ENCODE peak calls at places on chromosomes 11 and 22, in four cellular contexts. N, G, Z and B are unnamed samples.

GRCh38 chr22:26763633-26764295 is 106.4 kb downstream of the MIAT start:
- DNase-seq in N (no peak), G (no peak), Z (no peak), B (no peak)

GRCh38 chr11:130278745-130279144 is 36.0 kb downstream of the ZBTB44 start:
- DNase-seq in N (no peak), G (no peak), Z (no peak), B (no peak)

GRCh38 chr11:95248666-95249467 is 17.9 kb upstream of the SESN3 start:
- DNase-seq in N (no peak), G (no peak), Z (peak), B (no peak)

GRCh38 chr11:115623021-115623451 is 118.8 kb upstream of the CADM1 start:
- DNase-seq in N (no peak), G (no peak), Z (no peak), B (no peak)

GRCh38 chr11:45247433-45247832 is 38.7 kb downstream of the SYT13 start:
- DNase-seq in N (no peak), G (no peak), Z (no peak), B (no peak)

GRCh38 chr22:48313156-48313555 is 1514.5 kb downstream of the BRD1 start:
- DNase-seq in N (no peak), G (no peak), Z (no peak), B (no peak)

GRCh38 chr11:86624366-86624765 is 48.0 kb downstream of the ME3 start:
- DNase-seq in N (no peak), G (no peak), Z (no peak), B (no peak)

GRCh38 chr22:39469681-39470461 is 13.1 kb downstream of the MGAT3 start:
- DNase-seq in N (no peak), G (no peak), Z (no peak), B (no peak)

GRCh38 chr22:44049369-44050231 is 25.5 kb downstream of the PARVB start:
- DNase-seq in N (no peak), G (no peak), Z (no peak), B (no peak)

GRCh38 chr22:20610243-20610686 is 102.9 kb downstream of the MED15 start:
- DNase-seq in N (no peak), G (no peak), Z (no peak), B (no peak)

GRCh38 chr11:83070878-83071640 is 638 bp downstream of the RAB30 start:
- DNase-seq in N (peak), G (no peak), Z (no peak), B (no peak)

GRCh38 chr22:39825661-39826102 is 67.9 kb downstream of the ENTHD1 start:
- DNase-seq in N (no peak), G (no peak), Z (peak), B (no peak)

GRCh38 chr11:64239662-64240466 is 1.0 kb upstream of the FKBP2 start:
- DNase-seq in N (no peak), G (no peak), Z (peak), B (peak)

GRCh38 chr11:35964846-35965245 is 21.0 kb downstream of the LDLRAD3 start:
- DNase-seq in N (no peak), G (no peak), Z (no peak), B (no peak)
- TF ChIP-seq SPI1 in N (no peak), G (no peak), Z (no peak), B (no peak)

GRCh38 chr11:59208956-59209355 is 3.8 kb downstream of the MPEG1 start:
- DNase-seq in N (no peak), G (no peak), Z (no peak), B (no peak)

GRCh38 chr11:59207988-59208432 is 4.7 kb downstream of the MPEG1 start:
- DNase-seq in N (peak), G (no peak), Z (peak), B (peak)

GRCh38 chr11:59204736-59205135 is 8.0 kb downstream of the MPEG1 start:
- DNase-seq in N (no peak), G (no peak), Z (no peak), B (no peak)

GRCh38 chr11:59206635-59207034 is 6.1 kb downstream of the MPEG1 start:
- DNase-seq in N (peak), G (no peak), Z (no peak), B (peak)

DNA sequence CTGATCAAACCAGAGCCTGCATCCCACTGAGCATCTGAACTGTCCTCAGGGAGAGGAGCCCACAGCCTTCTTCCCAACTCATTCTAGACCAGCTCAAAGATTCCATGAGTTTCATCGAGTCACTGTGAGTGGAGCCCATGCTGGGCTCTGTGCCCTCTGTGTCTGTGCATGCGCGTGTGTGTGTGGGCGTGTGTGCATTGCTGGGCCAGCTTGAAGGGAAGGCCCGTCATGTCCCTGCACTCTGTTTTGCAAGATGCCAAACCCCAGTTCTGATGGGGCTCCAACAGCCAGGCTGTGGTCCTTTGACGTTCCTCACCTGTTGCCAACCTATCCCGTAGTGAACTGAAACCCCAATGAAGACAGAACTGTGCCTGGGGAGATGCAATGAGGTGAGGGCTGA is 7.1 kb downstream of the MPEG1 start:
- DNase-seq in N (no peak), G (no peak), Z (no peak), B (no peak)
- TF ChIP-seq POLR2AphosphoS5 in N (no peak), G (peak), Z (no peak), B (no peak)

DNA sequence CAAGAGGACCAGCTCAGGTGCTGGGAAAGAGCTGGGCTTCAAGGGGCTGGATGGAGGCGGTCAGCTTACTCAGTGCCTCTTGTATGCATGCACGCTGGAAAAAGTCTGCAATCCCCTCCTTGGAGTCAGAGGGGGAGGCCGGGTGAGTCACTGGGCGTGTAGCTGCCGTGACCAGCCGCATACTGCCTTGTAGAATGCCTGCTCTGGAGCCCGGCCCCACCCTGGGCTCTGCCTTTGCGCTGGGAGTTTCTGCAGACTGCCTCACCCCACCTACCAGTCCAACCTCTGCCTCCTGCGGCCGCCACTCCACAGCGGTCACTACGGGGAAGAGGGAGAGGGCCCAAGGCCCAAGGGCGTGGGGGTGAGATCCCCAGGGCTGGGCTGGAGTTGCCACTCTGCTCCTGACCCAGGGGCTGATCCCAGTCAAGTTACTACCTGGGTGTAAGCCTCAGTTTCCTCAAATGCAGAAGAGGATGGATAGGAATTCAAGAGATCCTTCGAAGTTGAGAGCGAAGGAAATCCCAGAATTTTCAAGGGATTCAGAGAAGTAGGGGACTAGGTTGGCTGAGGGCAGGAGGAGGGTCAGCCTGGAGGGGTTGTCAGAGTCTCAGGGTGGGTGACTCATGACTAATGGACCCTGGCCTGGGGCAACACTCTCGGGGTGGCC is 4.1 kb downstream of the MRGPRF start:
- DNase-seq in N (peak), G (no peak), Z (no peak), B (no peak)
- TF ChIP-seq SPI1 in N (no peak), G (no peak), Z (no peak), B (no peak)

GRCh38 chr22:31561238-31561887 is 65.0 kb downstream of the SFI1 start:
- DNase-seq in N (peak), G (peak), Z (no peak), B (peak)
- TF ChIP-seq POLR2AphosphoS5 in N (no peak), G (no peak), Z (no peak), B (no peak)

DNA sequence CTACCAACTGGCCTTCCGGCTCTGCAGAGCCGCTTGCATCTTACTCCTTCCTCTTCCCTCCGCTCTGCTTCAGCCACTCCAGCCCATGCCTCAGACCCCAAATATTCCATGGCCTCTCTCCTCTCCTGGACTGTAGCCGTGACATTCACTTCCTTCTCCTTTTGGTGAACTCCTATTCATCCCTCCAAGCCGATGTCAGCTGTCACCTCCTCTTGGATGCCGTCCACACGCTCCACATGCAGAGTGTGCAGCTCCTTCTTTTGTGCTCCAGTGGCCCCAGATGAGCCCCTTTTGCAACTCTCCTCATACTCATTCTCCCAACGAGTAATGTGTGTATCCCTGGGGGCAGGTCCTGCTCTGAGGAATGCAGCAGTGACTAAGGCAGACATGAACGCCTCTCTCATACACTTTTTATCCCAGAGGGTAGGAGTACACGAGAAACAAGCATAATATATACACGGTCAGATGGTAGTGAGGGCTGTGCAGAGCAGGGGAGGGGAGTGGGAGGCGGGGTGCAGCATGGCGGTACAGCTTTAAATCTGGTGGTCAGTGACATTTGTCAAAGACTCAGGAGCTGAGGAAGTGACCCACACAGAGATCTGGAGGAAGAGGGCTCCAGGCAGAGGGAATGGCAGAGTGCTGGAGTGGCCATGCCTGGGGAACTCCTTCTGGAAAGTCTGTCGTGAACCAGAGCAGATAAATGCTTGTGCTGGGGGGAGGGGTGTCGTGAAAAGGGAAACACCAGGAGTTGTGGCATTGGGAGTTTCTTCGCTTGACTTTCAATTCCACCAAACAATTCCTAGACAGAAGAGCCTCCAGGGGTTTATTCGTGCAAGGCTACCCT is 83.8 kb upstream of the ATXN10 start:
- DNase-seq in N (no peak), G (no peak), Z (no peak), B (no peak)
- TF ChIP-seq SPI1 in N (no peak), G (no peak), Z (no peak), B (no peak)

GRCh38 chr11:74641289-74641688 is 48.9 kb downstream of the POLD3 start:
- DNase-seq in N (peak), G (no peak), Z (no peak), B (no peak)

GRCh38 chr11:74634537-74634936 is 42.2 kb downstream of the POLD3 start:
- DNase-seq in N (peak), G (no peak), Z (no peak), B (no peak)

GRCh38 chr11:74639533-74639932 is 47.2 kb downstream of the POLD3 start:
- DNase-seq in N (peak), G (no peak), Z (no peak), B (no peak)

GRCh38 chr11:74633406-74634393 is 41.3 kb downstream of the POLD3 start:
- DNase-seq in N (no peak), G (no peak), Z (no peak), B (no peak)

DNA sequence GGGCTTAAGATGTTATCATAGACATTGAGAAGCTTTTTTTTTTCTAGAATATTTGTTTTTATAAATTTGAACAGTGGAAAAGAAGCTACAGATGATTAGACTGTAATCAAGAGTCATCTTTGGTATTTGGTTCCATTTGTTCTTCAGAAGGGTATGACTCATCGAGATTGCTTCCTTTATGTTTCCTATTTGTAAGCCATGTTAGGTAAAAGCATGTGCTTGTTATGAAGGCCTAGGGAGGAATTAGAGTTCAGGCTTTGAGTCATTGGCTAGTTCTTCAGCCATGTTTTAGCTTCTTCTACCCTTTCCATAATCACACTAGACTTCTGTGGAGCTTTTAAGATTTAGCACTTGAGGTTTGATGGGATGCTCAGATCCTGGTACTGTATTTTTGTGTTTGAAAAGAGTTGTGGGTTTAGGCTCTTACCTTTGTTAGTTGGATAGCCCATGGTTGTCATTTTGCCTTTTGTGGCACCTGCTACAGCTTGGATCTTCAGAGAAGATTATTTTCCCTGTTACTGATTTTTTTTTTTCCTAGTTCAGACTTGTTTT is 44.3 kb downstream of the POLD3 start:
- DNase-seq in N (no peak), G (no peak), Z (no peak), B (peak)
- TF ChIP-seq POLR2AphosphoS5 in N (no peak), G (no peak), Z (no peak), B (no peak)

GRCh38 chr11:5210376-5210885 is 9.9 kb upstream of the OR51V1 start:
- DNase-seq in N (no peak), G (no peak), Z (no peak), B (no peak)
- TF ChIP-seq SPI1 in N (no peak), G (no peak), Z (no peak), B (no peak)

DNA sequence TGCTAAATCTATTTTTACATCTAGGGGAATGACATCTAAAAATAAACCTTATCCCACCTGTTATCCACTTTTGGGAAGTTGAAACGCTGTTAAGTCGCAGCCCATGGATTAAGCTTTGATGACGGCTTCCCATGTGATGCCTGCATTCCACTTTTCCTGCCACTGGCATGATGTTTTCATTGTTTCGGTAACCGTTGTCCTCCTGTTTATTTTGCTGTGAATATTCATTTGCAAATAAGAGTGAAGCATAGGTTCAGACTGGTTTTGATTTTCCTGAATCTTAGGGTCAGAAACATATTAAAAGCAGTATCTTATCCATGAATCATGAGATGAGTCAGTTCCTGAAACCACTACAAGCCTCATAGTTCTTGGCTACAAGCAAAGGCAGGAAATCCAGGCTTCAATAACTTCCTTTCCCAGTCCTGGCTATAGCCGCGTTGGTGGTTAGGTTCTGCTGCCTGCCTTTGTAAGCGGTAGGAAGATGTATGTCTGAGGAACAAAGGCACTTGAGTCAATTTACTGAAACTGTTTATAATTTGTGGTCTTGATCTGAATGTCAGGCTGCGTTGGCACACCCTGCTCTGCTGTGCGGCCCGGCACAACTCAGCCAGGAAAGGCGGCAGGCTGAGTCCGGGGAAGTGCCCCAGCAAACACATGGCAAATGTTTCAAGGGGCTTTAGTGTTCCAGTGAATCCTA is 19.4 kb downstream of the TEAD1 start:
- DNase-seq in N (no peak), G (no peak), Z (no peak), B (no peak)
- TF ChIP-seq POLR2AphosphoS5 in N (no peak), G (no peak), Z (no peak), B (no peak)

GRCh38 chr11:119056397-119056999 is 507 bp downstream of the HYOU1 start:
- DNase-seq in N (peak), G (peak), Z (no peak), B (no peak)
- TF ChIP-seq SPI1 in N (no peak), G (no peak), Z (no peak), B (no peak)